ENCODE peak calls at places on chromosomes 16 and 17, in nine cellular contexts. N is CD8-positive, alpha-beta memory T cell; R is endodermal cell; S is GM23248; K is CD8-positive, alpha-beta T cell; O is sigmoid colon; E is left ventricle myocardium inferior; F is ascending aorta; I is adrenal gland. Y is an unnamed sample. For H3K4me1 and H3K27me3, the result is how much of the 10 kb centered on the place peaks cover.

GRCh38 chr17:49691086-49691676 is 13.3 kb upstream of the SPOP start:
- DNase-seq in N (no peak), R (no peak), S (peak), K (no peak), O (peak), E (no peak), F (peak), I (no peak), Y (no peak)

GRCh38 chr17:66829386-66829864 is 5.5 kb upstream of the CACNG5 start:
- DNase-seq in N (no peak), R (peak), S (peak), K (no peak), O (peak), E (no peak), F (no peak), I (peak), Y (peak)

GRCh38 chr16:89123831-89124100 is 30.1 kb downstream of the ACSF3 start:
- DNase-seq in N (no peak), R (no peak), S (no peak), K (no peak), O (no peak), E (peak), F (no peak), I (no peak), Y (no peak)

GRCh38 chr17:39626171-39626670 is 531 bp upstream of the PPP1R1B start:
- DNase-seq in N (no peak), R (no peak), S (no peak), K (no peak), O (no peak), E (no peak), F (peak), I (no peak), Y (no peak)

GRCh38 chr17:44356241-44356640 is 7.4 kb downstream of the FAM171A2 start:
- DNase-seq in N (no peak), R (peak), S (no peak), K (no peak), O (no peak), E (no peak), F (no peak), I (no peak), Y (no peak)

GRCh38 chr17:34781071-34781470 is 180.2 kb downstream of the CCT6B start:
- DNase-seq in N (no peak), R (no peak), S (peak), K (no peak), O (no peak), E (no peak), F (no peak), I (no peak), Y (no peak)

GRCh38 chr17:54530398-54530797 is 370.3 kb upstream of the TOM1L1 start:
- DNase-seq in N (no peak), R (peak), S (no peak), K (no peak), O (no peak), E (no peak), F (no peak), I (no peak), Y (no peak)

GRCh38 chr17:39014044-39014794 is 47.0 kb upstream of the FBXO47 start:
- DNase-seq in N (no peak), R (no peak), S (peak), K (no peak), O (no peak), E (no peak), F (no peak), I (peak), Y (peak)

GRCh38 chr16:760498-761343 is at the start of gene MSLN:
- DNase-seq in N (no peak), R (no peak), S (no peak), K (no peak), O (no peak), E (no peak), F (no peak), I (no peak), Y (peak)

GRCh38 chr17:44312396-44313104 is 4.1 kb downstream of the RUNDC3A start:
- DNase-seq in N (no peak), R (no peak), S (no peak), K (no peak), O (no peak), E (no peak), F (no peak), I (no peak), Y (no peak)

GRCh38 chr17:10062757-10063385 is 135.5 kb downstream of the GAS7 start:
- DNase-seq in N (no peak), R (no peak), S (no peak), K (no peak), O (peak), E (no peak), F (peak), I (no peak), Y (no peak)

GRCh38 chr17:50949128-50950001 is 83.2 kb upstream of the TOB1 start:
- DNase-seq in N (no peak), R (peak), S (no peak), K (peak), O (peak), E (no peak), F (peak), I (no peak), Y (no peak)

GRCh38 chr17:47218896-47219430 is 9.8 kb downstream of the MYL4 start:
- DNase-seq in N (no peak), R (peak), S (no peak), K (no peak), O (no peak), E (peak), F (no peak), I (no peak), Y (no peak)

GRCh38 chr16:53094013-53094630 is 39.3 kb downstream of the CHD9 start:
- DNase-seq in N (no peak), R (no peak), S (no peak), K (peak), O (peak), E (peak), F (peak), I (peak), Y (peak)

GRCh38 chr17:45391918-45392317 is 40.8 kb downstream of the ARHGAP27 start:
- DNase-seq in N (no peak), R (no peak), S (no peak), K (no peak), O (no peak), E (no peak), F (no peak), I (no peak), Y (no peak)

GRCh38 chr16:73140944-73141343 is 93.0 kb upstream of the ZFHX3 start:
- DNase-seq in N (no peak), R (no peak), S (no peak), K (no peak), O (no peak), E (no peak), F (no peak), I (no peak), Y (peak)

GRCh38 chr16:29950806-29951461 is 10.9 kb upstream of the TMEM219 start:
- DNase-seq in N (no peak), R (no peak), S (no peak), K (no peak), O (no peak), E (no peak), F (no peak), I (no peak), Y (no peak)

GRCh38 chr16:87582221-87582965 is 19.9 kb upstream of the JPH3 start:
- DNase-seq in N (no peak), R (no peak), S (peak), K (no peak), O (peak), E (peak), F (peak), I (peak), Y (no peak)

GRCh38 chr16:80065565-80065964 is 465.0 kb upstream of the MAF start:
- DNase-seq in N (no peak), R (no peak), S (no peak), K (no peak), O (no peak), E (no peak), F (no peak), I (no peak), Y (no peak)

GRCh38 chr17:50361561-50362480 is 11.2 kb downstream of the MRPL27 start:
- DNase-seq in N (peak), R (peak), S (peak), K (peak), O (peak), E (no peak), F (no peak), I (peak), Y (peak)

GRCh38 chr16:65837431-65837986 is 529.0 kb upstream of the CDH5 start:
- DNase-seq in N (no peak), R (no peak), S (no peak), K (no peak), O (no peak), E (no peak), F (no peak), I (no peak), Y (no peak)

GRCh38 chr16:17638134-17638533 is 167.4 kb upstream of the XYLT1 start:
- DNase-seq in N (no peak), R (no peak), S (no peak), K (no peak), O (no peak), E (no peak), F (no peak), I (no peak), Y (no peak)

GRCh38 chr17:50129303-50129945 is 536 bp downstream of the SAMD14 start:
- DNase-seq in N (peak), R (peak), S (peak), K (no peak), O (no peak), E (no peak), F (no peak), I (peak), Y (no peak)

GRCh38 chr17:77425791-77426641 is 285.2 kb downstream of the SEC14L1 start:
- DNase-seq in N (peak), R (peak), S (peak), K (peak), O (peak), E (no peak), F (no peak), I (peak), Y (no peak)
- H3K27ac ChIP-seq in N (no peak), R (no peak), S (peak), K (no peak), O (peak), E (peak), F (peak), I (peak), Y (peak)

DNA sequence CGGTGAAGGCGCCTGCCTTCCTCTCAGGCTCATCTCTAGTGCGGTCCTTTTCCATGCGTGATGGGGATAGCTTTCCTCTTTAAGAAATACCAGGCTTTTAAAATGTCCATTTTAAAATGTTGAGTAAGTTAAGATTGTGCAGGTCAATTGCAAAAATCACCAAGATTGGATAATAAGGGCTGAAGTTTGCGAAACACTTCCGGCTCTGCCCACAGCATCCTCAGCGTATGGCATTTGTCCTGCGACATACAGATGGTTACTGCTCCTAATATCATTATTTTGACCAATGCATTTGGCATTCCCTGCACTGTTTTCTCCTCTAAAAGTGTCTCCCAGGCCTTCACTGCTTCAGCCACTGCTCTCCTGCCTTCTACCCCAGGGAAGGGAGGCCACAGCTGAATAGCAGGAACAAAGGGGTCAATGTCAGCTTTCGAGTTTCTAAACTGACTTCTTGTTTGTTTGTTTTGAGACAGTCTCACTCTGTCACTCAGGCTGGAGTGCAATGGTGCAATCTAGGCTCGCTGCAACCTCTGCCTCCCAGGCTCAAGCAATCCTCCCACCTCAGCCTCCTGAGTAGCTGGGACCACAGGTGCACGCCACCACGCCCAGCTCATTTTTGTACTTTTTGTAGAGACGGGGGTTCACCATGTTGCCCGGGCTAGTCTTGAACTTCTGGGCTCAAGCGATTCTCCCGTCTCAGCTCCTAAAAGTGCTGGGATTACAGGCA is 91.9 kb downstream of the CRISPLD2 start:
- DNase-seq in N (no peak), R (no peak), S (peak), K (no peak), O (no peak), E (no peak), F (no peak), I (no peak), Y (no peak)
- H3K4me1 ChIP-seq in N (under half), R (under half), S (under half), K (under half), O (under half), E (under half), F (under half), I (under half), Y (under half)

DNA sequence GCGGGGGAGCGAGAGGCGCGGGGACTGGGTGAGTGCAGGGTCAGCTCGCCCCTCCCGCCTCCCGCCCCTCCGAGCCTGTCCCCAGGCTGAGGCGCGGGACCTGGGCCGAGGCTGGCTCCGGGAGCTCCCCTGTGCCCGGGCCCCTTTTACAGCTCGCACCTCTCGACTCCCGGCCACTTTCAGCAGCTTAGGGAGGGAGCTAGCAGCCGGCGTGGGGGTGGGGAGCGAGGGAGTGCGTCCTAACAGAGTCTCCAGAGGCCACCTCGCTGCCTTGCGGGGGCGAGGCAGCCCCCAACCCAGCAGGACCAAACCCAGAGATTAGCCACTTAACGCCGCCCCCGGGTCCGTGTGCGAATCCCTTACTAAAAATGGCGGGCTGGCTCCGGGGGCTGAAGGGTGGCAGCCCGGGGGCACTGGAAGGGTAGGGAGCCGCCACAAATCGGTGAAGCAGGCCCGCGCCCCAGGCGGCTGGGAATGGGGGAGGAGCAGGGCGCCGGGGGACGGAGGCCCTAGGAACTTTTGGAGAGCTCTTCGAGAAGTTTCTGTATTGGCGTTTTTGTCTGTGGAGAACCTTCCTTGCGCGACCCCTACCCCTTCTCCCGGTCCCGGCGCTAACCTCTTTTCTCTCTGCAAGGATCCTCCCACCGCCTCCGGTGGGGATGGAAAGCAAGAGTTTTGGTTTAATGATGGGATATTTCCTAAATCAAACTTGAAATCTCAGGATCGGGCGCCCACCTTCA is 601 bp upstream of the IRX3 start:
- DNase-seq in N (no peak), R (peak), S (no peak), K (no peak), O (no peak), E (peak), F (no peak), I (peak), Y (no peak)
- H3K27me3 ChIP-seq in N (under half), R (half or more), S (under half), K (under half), O (half or more), E (half or more), F (under half), I (half or more), Y (half or more)

GRCh38 chr17:72118588-72119279 is 2.1 kb upstream of the SOX9 start:
- DNase-seq in N (no peak), R (peak), S (peak), K (no peak), O (peak), E (peak), F (no peak), I (peak), Y (peak)
- H3K27ac ChIP-seq in N (no peak), R (no peak), S (no peak), K (no peak), O (no peak), E (peak), F (no peak), I (no peak), Y (no peak)

DNA sequence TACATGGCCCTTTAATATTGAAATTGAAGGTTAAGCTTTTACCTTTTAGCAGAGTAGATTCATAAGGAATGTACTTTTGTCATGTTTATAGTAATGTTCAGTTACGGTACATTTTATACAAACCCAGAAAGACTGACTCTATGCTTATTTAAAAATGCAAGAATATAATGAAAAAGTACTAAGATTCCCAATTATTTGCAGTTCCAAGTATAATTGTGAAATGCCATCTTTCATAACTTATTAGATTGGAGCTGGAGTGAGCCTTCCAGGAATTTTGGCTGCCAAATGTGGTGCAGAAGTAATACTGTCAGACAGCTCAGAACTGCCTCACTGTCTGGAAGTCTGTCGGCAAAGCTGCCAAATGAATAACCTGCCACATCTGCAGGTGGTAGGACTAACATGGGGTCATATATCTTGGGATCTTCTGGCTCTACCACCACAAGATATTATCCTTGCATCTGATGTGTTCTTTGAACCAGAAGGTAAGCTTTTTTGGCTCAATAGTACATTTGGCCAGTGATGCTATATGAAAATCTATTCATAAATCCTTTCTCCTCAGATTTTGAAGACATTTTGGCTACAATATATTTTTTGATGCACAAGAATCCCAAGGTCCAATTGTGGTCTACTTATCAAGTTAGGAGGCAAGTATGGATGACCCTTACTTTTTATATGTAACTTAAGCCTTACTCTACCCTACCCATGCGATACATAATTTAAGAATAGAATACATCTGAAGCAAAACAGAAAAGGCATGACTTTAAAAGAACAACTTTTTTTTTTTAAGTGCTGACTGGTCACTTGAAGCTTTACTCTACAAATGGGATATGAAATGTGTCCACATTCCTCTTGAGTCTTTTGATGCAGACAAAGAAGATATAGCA is 4.2 kb downstream of the SRSF2 start:
- DNase-seq in N (no peak), R (peak), S (peak), K (no peak), O (no peak), E (no peak), F (no peak), I (peak), Y (no peak)
- H3K4me1 ChIP-seq in N (half or more), R (under half), S (under half), K (half or more), O (half or more), E (half or more), F (under half), I (half or more), Y (under half)

DNA sequence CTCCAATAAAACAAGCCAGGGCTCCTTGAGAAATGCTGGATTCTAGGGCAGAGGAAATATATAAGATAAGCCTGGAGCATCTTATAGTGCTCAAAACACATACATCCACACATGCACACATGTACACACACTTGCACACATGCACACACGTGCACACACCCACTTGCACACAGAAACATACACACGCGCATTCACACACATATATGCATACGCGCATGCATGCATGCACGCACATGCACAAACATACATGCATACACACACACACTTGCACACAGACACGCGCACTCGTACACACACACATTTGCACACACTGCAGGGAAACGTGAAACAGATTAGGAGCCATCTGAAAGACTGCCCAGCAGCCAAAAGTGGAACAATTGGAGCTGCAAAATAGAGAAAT is 8.0 kb upstream of the ENPP7 start:
- DNase-seq in N (no peak), R (no peak), S (no peak), K (no peak), O (no peak), E (no peak), F (no peak), I (no peak), Y (no peak)
- H3K27me3 ChIP-seq in N (under half), R (under half), S (under half), K (under half), O (under half), E (under half), F (under half), I (under half), Y (under half)

GRCh38 chr17:72373910-72374741 is 253.3 kb downstream of the SOX9 start:
- DNase-seq in N (no peak), R (no peak), S (peak), K (no peak), O (no peak), E (peak), F (no peak), I (no peak), Y (no peak)
- H3K27ac ChIP-seq in N (no peak), R (no peak), S (no peak), K (no peak), O (no peak), E (no peak), F (no peak), I (no peak), Y (no peak)

GRCh38 chr17:2083613-2084128 is 28.8 kb downstream of the HIC1 start:
- DNase-seq in N (no peak), R (no peak), S (no peak), K (no peak), O (no peak), E (no peak), F (peak), I (peak), Y (peak)
- H3K4me1 ChIP-seq in N (under half), R (under half), S (half or more), K (under half), O (half or more), E (half or more), F (under half), I (half or more), Y (under half)